ENCODE peak calls at places on chromosome X, in six cellular contexts. P is IMR-90, D is A549, U is K562, Q is HepG2, B is GM12878. Y is an unnamed sample.

GRCh38 chrX:134472041-134472440 is 12.1 kb downstream of the HPRT1 start:
- DNase-seq in P (no peak), D (no peak), U (no peak), Q (no peak), B (no peak), Y (no peak)

GRCh38 chrX:11665144-11666040 is at the start of gene ARHGAP6:
- DNase-seq in P (peak; percentile 20), D (peak; percentile 30), U (no peak), Q (no peak), B (no peak), Y (peak; percentile 41)

GRCh38 chrX:126655061-126655460 is 102.4 kb upstream of the DCAF12L1 start:
- DNase-seq in P (no peak), D (no peak), U (no peak), Q (no peak), B (no peak), Y (no peak)

GRCh38 chrX:105050921-105051320 is 169.6 kb downstream of the TEX13A start:
- DNase-seq in P (no peak), D (no peak), U (no peak), Q (no peak), B (no peak), Y (no peak)

GRCh38 chrX:46666831-46667230 is 92.1 kb downstream of the SLC9A7 start:
- DNase-seq in P (peak; percentile 45), D (no peak), U (no peak), Q (no peak), B (no peak), Y (no peak)

GRCh38 chrX:37302569-37302968 is 46.6 kb upstream of the PRRG1 start:
- DNase-seq in P (peak; percentile 21), D (no peak), U (peak; percentile 9), Q (peak; percentile 7), B (no peak), Y (no peak)

GRCh38 chrX:123803331-123803983 is 56.4 kb upstream of the XIAP start:
- DNase-seq in P (peak; percentile 75), D (peak; percentile 95), U (peak; percentile 68), Q (peak; percentile 97), B (no peak), Y (peak; percentile 46)

GRCh38 chrX:69555396-69556023 is 51.4 kb downstream of the NALF2 start:
- DNase-seq in P (no peak), D (no peak), U (no peak), Q (no peak), B (no peak), Y (no peak)

GRCh38 chrX:47674776-47675175 is 15.8 kb upstream of the UXT start:
- DNase-seq in P (no peak), D (no peak), U (no peak), Q (no peak), B (no peak), Y (no peak)

GRCh38 chrX:39821011-39821708 is 276.6 kb downstream of the BCOR start:
- DNase-seq in P (peak; percentile 17), D (no peak), U (no peak), Q (no peak), B (no peak), Y (peak; percentile 86)

GRCh38 chrX:152600853-152601635 is 36.7 kb upstream of the GABRQ start:
- DNase-seq in P (no peak), D (no peak), U (no peak), Q (no peak), B (no peak), Y (peak; percentile 20)

GRCh38 chrX:108230562-108230961 is 139.0 kb downstream of the ATG4A start:
- DNase-seq in P (no peak), D (no peak), U (no peak), Q (no peak), B (no peak), Y (no peak)

GRCh38 chrX:38156838-38157237 is 63.8 kb downstream of the SRPX start:
- DNase-seq in P (peak; percentile 5), D (no peak), U (peak; percentile 8), Q (no peak), B (no peak), Y (no peak)

GRCh38 chrX:54358424-54359211 is 772 bp upstream of the WNK3 start:
- DNase-seq in P (peak; percentile 41), D (no peak), U (no peak), Q (no peak), B (no peak), Y (peak; percentile 71)

GRCh38 chrX:51332188-51332942 is at the start of gene NUDT10:
- DNase-seq in P (peak; percentile 10), D (peak; percentile 12), U (no peak), Q (no peak), B (no peak), Y (peak; percentile 81)

GRCh38 chrX:138917781-138918180 is 206.3 kb upstream of the FGF13 start:
- DNase-seq in P (peak; percentile 0), D (no peak), U (no peak), Q (no peak), B (no peak), Y (no peak)

GRCh38 chrX:41150043-41150442 is 64.8 kb downstream of the USP9X start:
- DNase-seq in P (no peak), D (no peak), U (no peak), Q (no peak), B (no peak), Y (no peak)

GRCh38 chrX:120452131-120452530 is 17.0 kb downstream of the LAMP2 start:
- DNase-seq in P (peak; percentile 26), D (peak; percentile 22), U (peak; percentile 34), Q (peak; percentile 4), B (no peak), Y (peak; percentile 50)

GRCh38 chrX:1212532-1212931 is at the start of gene CRLF2:
- DNase-seq in P (no peak), D (peak; percentile 63), U (no peak), Q (no peak), B (peak; percentile 77), Y (no peak)

GRCh38 chrX:154019061-154019621 is 561 bp downstream of the IRAK1 start:
- DNase-seq in P (no peak), D (no peak), U (peak; percentile 29), Q (no peak), B (no peak), Y (peak; percentile 66)

GRCh38 chrX:8323356-8323755 is 141.3 kb upstream of the VCX3B start:
- DNase-seq in P (no peak), D (peak; percentile 8), U (no peak), Q (no peak), B (no peak), Y (no peak)

DNA sequence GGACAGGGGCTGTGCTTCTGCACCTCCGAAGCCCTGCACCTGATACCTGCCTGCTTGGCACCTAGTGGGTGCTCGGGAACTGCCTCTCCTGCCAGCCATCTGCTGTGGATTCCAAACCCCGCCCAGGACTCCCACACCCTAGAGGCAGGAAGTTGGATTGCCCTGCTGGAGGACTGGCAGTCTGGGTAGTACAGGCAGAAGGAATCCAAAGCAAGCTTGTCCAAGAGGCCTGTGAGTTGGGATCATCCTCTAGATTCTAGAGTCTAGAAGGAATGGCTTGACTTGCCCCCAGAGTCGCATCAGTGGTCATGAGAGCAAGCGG is 64.6 kb upstream of the MTM1 start:
- DNase-seq in P (no peak), D (no peak), U (no peak), Q (no peak), B (no peak), Y (no peak)
- TF ChIP-seq RAD21 in P (no peak), D (no peak), U (no peak), Q (no peak), B (no peak), Y (no peak)

GRCh38 chrX:10110984-10111363 is 45.8 kb upstream of the CLCN4 start:
- DNase-seq in P (no peak), D (no peak), U (no peak), Q (no peak), B (peak; percentile 59), Y (no peak)
- H3K4me3 ChIP-seq in P (no peak overlapping the region), D (no peak overlapping the region), U (no peak overlapping the region), Q (no peak overlapping the region), B (peak overlapping the region; percentile 18), Y (no peak overlapping the region)

GRCh38 chrX:18934708-18935107 is 49.2 kb downstream of the PHKA2 start:
- DNase-seq in P (no peak), D (no peak), U (no peak), Q (no peak), B (no peak), Y (no peak)

GRCh38 chrX:18937173-18937572 is 46.7 kb downstream of the PHKA2 start:
- DNase-seq in P (no peak), D (no peak), U (no peak), Q (no peak), B (no peak), Y (no peak)

GRCh38 chrX:18941896-18942295 is 42.0 kb downstream of the PHKA2 start:
- DNase-seq in P (no peak), D (no peak), U (no peak), Q (no peak), B (no peak), Y (no peak)

GRCh38 chrX:18935893-18936292 is 48.0 kb downstream of the PHKA2 start:
- DNase-seq in P (no peak), D (no peak), U (no peak), Q (no peak), B (no peak), Y (no peak)

DNA sequence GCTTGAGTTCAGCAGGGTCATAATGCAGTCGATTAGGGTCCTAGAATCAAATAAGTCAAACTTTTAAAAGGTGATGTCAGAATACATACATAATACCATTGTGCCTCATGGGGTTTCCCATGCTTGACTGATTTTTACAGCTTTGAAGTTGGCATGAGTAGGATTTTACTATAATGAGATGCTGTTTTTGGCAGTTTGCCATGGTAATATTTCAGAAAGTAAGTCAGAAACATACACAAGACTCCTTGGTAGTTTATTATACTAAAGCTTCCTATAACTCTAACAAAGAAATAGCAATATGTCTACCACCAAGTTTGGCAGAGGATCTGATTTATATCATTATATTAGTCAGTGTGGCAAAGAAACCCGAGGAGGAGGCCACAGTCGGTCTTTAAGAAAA is 45.2 kb downstream of the PHKA2 start:
- DNase-seq in P (peak; percentile 12), D (no peak), U (no peak), Q (no peak), B (no peak), Y (no peak)
- TF ChIP-seq SMC3 in P (no peak), D (no peak), U (no peak), Q (no peak), B (no peak), Y (no peak)

GRCh38 chrX:2500091-2500680 is 590 bp downstream of the DHRSX start:
- DNase-seq in P (peak; percentile 65), D (peak; percentile 73), U (no peak), Q (peak; percentile 18), B (no peak), Y (peak; percentile 84)

GRCh38 chrX:2501246-2502102 is 698 bp upstream of the DHRSX start:
- DNase-seq in P (no peak), D (no peak), U (peak; percentile 10), Q (no peak), B (no peak), Y (no peak)

GRCh38 chrX:2502120-2502667 is 1.4 kb upstream of the DHRSX start:
- DNase-seq in P (no peak), D (no peak), U (no peak), Q (no peak), B (no peak), Y (no peak)

GRCh38 chrX:2499507-2499906 is 1.3 kb downstream of the DHRSX start:
- DNase-seq in P (no peak), D (no peak), U (no peak), Q (no peak), B (no peak), Y (no peak)

DNA sequence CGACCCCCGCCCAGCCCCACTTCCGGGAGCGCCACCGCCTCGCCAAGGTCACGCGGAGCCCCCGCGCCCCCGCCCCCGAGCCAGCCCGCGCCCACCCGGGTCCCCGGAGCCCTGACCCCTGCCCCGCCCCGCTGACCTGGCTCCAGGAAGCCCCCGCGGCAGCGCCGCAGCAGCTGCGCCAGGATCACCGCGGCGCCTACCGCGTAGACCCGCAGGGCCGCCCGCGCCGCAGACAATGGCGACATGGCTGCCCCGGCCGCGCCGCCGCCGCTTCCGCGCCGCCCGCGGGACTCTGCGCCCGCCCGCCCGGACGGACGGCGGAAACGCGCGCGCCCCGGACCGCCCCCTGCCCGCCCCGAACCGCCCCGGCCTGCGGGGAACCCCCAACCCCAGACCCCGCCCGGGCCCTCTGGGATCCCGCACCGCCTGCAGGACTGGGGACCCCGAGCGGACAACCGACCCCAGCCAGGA is at the start of the genes DHRSX and ZBED1:
- DNase-seq in P (no peak), D (peak; percentile 37), U (peak; percentile 57), Q (no peak), B (no peak), Y (peak; percentile 90)
- TF ChIP-seq RAD21 in P (no peak), D (no peak), U (no peak), Q (no peak), B (no peak), Y (no peak)